ENCODE peak calls at places on chromosomes 2 and 18, in six cellular contexts. One of them, this sample, is unnamed.

GRCh38 chr2:72513011-72513410 is 312.8 kb downstream of the EXOC6B start:
- DNase-seq in left ventricle myocardium inferior: no peak
- DNase-seq in NCI-H460: no peak
- DNase-seq in GM06990: no peak
- DNase-seq in stimulated activated CD8-positive, alpha-beta memory T cell treated with anti-CD3 and anti-CD28 coated beads, Interleukin-15, amount 100 ng/mL, for 48 hours: no peak
- DNase-seq in NCI-H69: no peak
- DNase-seq in this sample: no peak

GRCh38 chr2:64327129-64327509 is 126.8 kb upstream of the LGALSL start:
- DNase-seq in left ventricle myocardium inferior: no peak
- DNase-seq in GM06990: no peak
- DNase-seq in NCI-H460: no peak
- DNase-seq in stimulated activated CD8-positive, alpha-beta memory T cell treated with anti-CD3 and anti-CD28 coated beads, Interleukin-15, amount 100 ng/mL, for 48 hours: no peak
- DNase-seq in NCI-H69: no peak
- DNase-seq in this sample: no peak

GRCh38 chr2:58700621-58701020 is 459.5 kb upstream of the FANCL start:
- DNase-seq in NCI-H69: no peak
- DNase-seq in stimulated activated CD8-positive, alpha-beta memory T cell treated with anti-CD3 and anti-CD28 coated beads, Interleukin-15, amount 100 ng/mL, for 48 hours: no peak
- DNase-seq in left ventricle myocardium inferior: no peak
- DNase-seq in NCI-H460: no peak
- DNase-seq in GM06990: no peak
- DNase-seq in this sample: no peak

GRCh38 chr2:196607073-196607472 is 32.4 kb upstream of the CCDC150 start:
- DNase-seq in NCI-H460: peak
- DNase-seq in GM06990: no peak
- DNase-seq in stimulated activated CD8-positive, alpha-beta memory T cell treated with anti-CD3 and anti-CD28 coated beads, Interleukin-15, amount 100 ng/mL, for 48 hours: no peak
- DNase-seq in left ventricle myocardium inferior: no peak
- DNase-seq in NCI-H69: peak
- DNase-seq in this sample: no peak

GRCh38 chr2:157777425-157777824 is 98.7 kb downstream of the ACVR1 start:
- DNase-seq in NCI-H460: peak
- DNase-seq in left ventricle myocardium inferior: no peak
- DNase-seq in NCI-H69: peak
- DNase-seq in stimulated activated CD8-positive, alpha-beta memory T cell treated with anti-CD3 and anti-CD28 coated beads, Interleukin-15, amount 100 ng/mL, for 48 hours: no peak
- DNase-seq in GM06990: no peak
- DNase-seq in this sample: peak

GRCh38 chr2:199777315-199777714 is 73.7 kb downstream of the FTCDNL1 start:
- DNase-seq in stimulated activated CD8-positive, alpha-beta memory T cell treated with anti-CD3 and anti-CD28 coated beads, Interleukin-15, amount 100 ng/mL, for 48 hours: no peak
- DNase-seq in left ventricle myocardium inferior: no peak
- DNase-seq in NCI-H460: no peak
- DNase-seq in NCI-H69: no peak
- DNase-seq in GM06990: no peak
- DNase-seq in this sample: no peak

GRCh38 chr2:14712091-14712490 is 79.6 kb downstream of the LRATD1 start:
- DNase-seq in left ventricle myocardium inferior: no peak
- DNase-seq in NCI-H69: no peak
- DNase-seq in GM06990: no peak
- DNase-seq in stimulated activated CD8-positive, alpha-beta memory T cell treated with anti-CD3 and anti-CD28 coated beads, Interleukin-15, amount 100 ng/mL, for 48 hours: no peak
- DNase-seq in NCI-H460: no peak
- DNase-seq in this sample: no peak

GRCh38 chr18:33051397-33051796 is 278.6 kb upstream of the KLHL14 start:
- DNase-seq in NCI-H460: peak
- DNase-seq in NCI-H69: peak
- DNase-seq in stimulated activated CD8-positive, alpha-beta memory T cell treated with anti-CD3 and anti-CD28 coated beads, Interleukin-15, amount 100 ng/mL, for 48 hours: no peak
- DNase-seq in left ventricle myocardium inferior: no peak
- DNase-seq in GM06990: no peak
- DNase-seq in this sample: peak

GRCh38 chr2:166802475-166802874 is 85.8 kb upstream of the XIRP2 start:
- DNase-seq in NCI-H460: no peak
- DNase-seq in left ventricle myocardium inferior: no peak
- DNase-seq in NCI-H69: no peak
- DNase-seq in GM06990: no peak
- DNase-seq in stimulated activated CD8-positive, alpha-beta memory T cell treated with anti-CD3 and anti-CD28 coated beads, Interleukin-15, amount 100 ng/mL, for 48 hours: no peak
- DNase-seq in this sample: no peak

GRCh38 chr18:657311-657997 is at the start of gene TYMS:
- DNase-seq in NCI-H69: peak
- DNase-seq in stimulated activated CD8-positive, alpha-beta memory T cell treated with anti-CD3 and anti-CD28 coated beads, Interleukin-15, amount 100 ng/mL, for 48 hours: peak
- DNase-seq in left ventricle myocardium inferior: peak
- DNase-seq in NCI-H460: peak
- DNase-seq in GM06990: peak
- DNase-seq in this sample: peak

GRCh38 chr2:144426981-144427479 is 92.9 kb downstream of the ZEB2 start:
- DNase-seq in stimulated activated CD8-positive, alpha-beta memory T cell treated with anti-CD3 and anti-CD28 coated beads, Interleukin-15, amount 100 ng/mL, for 48 hours: no peak
- DNase-seq in left ventricle myocardium inferior: no peak
- DNase-seq in GM06990: no peak
- DNase-seq in NCI-H460: no peak
- DNase-seq in NCI-H69: no peak
- DNase-seq in this sample: peak

This sample was measured in left kidney.